ENCODE peak calls at places on chromosomes 12 and 14, in seven cellular contexts. E is choroid plexus epithelial cell, J is cardiac fibroblast, Y is cardiac muscle cell, X is PC-3, M is astrocyte of the spinal cord, W is AG10803. H is an unnamed sample.

GRCh38 chr12:95881331-95881955 is 22.7 kb downstream of the SNRPF start:
- DNase-seq in J (peak; percentile 49), X (no peak), E (peak; percentile 50), Y (peak; percentile 25), W (peak; percentile 43), M (peak; percentile 62), H (no peak)

GRCh38 chr14:22556021-22556989 is 32.7 kb downstream of the DAD1 start:
- DNase-seq in J (peak; percentile 92), X (peak; percentile 97), Y (peak; percentile 82), W (peak; percentile 62), E (peak; percentile 93), M (peak; percentile 94), H (peak; percentile 94)

GRCh38 chr14:60721331-60722162 is 2.6 kb downstream of the SIX4 start:
- DNase-seq in J (peak; percentile 54), M (peak; percentile 79), X (peak; percentile 85), Y (peak; percentile 44), W (peak; percentile 40), E (peak; percentile 55), H (peak; percentile 65)

GRCh38 chr12:13173537-13173936 is 23.0 kb upstream of the EMP1 start:
- DNase-seq in Y (peak; percentile 87), M (peak; percentile 95), X (peak; percentile 75), W (peak; percentile 96), J (peak; percentile 99), E (peak; percentile 94), H (peak; percentile 98)

GRCh38 chr14:94768521-94769412 is 1.1 kb downstream of the GSC start:
- DNase-seq in W (peak; percentile 12), X (no peak), J (peak; percentile 27), Y (peak; percentile 20), M (no peak), E (no peak), H (no peak)

GRCh38 chr12:85835810-85836715 is at the start of gene RASSF9:
- DNase-seq in M (peak; percentile 92), E (peak; percentile 90), J (peak; percentile 83), X (peak; percentile 53), Y (peak; percentile 97), W (peak; percentile 94), H (peak; percentile 78)

GRCh38 chr14:100849432-100849831 is 23.5 kb downstream of the MEG3 start:
- DNase-seq in M (no peak), X (peak; percentile 49), W (no peak), J (no peak), E (peak; percentile 51), Y (no peak), H (no peak)

GRCh38 chr12:2624543-2625266 is 170.1 kb upstream of the FKBP4 start:
- DNase-seq in Y (peak; percentile 18), E (no peak), W (no peak), J (peak; percentile 2), X (peak; percentile 65), M (peak; percentile 10), H (peak; percentile 28)

GRCh38 chr14:30553311-30553989 is 5.5 kb upstream of the G2E3 start:
- DNase-seq in Y (peak; percentile 32), W (peak; percentile 72), M (peak; percentile 76), X (peak; percentile 84), E (peak; percentile 76), J (peak; percentile 77), H (peak; percentile 78)

GRCh38 chr12:67797769-67798168 is 149.2 kb downstream of the DYRK2 start:
- DNase-seq in J (no peak), Y (peak; percentile 3), M (no peak), W (no peak), X (no peak), E (no peak), H (no peak)

GRCh38 chr14:50736932-50737419 is 68.9 kb upstream of the SAV1 start:
- DNase-seq in Y (no peak), E (no peak), J (no peak), X (no peak), W (no peak), M (no peak), H (no peak)

GRCh38 chr14:89252887-89253532 is 164.0 kb downstream of the FOXN3 start:
- DNase-seq in M (no peak), W (no peak), E (peak; percentile 46), J (no peak), Y (peak; percentile 27), X (no peak), H (peak; percentile 50)

GRCh38 chr14:24072436-24072835 is 1.1 kb downstream of the CPNE6 start:
- DNase-seq in E (no peak), X (no peak), M (no peak), Y (no peak), J (no peak), W (no peak), H (no peak)

GRCh38 chr12:5648692-5649338 is 216.9 kb downstream of the NTF3 start:
- DNase-seq in M (no peak), Y (peak; percentile 21), J (no peak), E (peak; percentile 4), W (peak; percentile 57), X (peak; percentile 29), H (no peak)

GRCh38 chr12:118727196-118727595 is 254.1 kb upstream of the SRRM4 start:
- DNase-seq in W (no peak), X (no peak), E (no peak), M (no peak), Y (no peak), J (no peak), H (no peak)

DNA sequence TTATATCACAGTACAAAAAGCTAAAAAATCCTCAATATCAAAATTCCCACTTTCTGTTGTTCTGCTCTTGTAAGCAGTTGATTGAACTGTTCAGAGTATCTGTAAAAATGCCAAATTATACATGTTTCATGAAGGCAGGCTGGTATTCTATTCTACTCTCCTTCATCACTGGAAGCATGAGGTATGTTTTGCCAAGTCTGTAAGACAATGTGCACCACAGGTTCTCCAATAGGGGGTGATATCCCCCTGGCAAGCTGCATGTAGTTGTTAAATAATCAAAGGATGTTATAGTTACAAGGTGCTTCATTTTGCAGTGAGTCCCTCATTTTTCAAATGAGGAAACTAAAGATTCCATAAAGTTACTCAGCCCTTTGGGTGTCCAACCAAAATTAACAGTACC is 15.1 kb upstream of the NEK9 start:
- DNase-seq in W (peak; percentile 53), X (peak; percentile 22), M (peak; percentile 50), E (peak; percentile 80), J (peak; percentile 63), Y (peak; percentile 70), H (no peak)
- TF ChIP-seq CTCF in W (peak; percentile 57), X (peak; percentile 66), M (peak; percentile 53), E (peak; percentile 71), J (peak; percentile 57), Y (peak; percentile 52), H (peak; percentile 22)

DNA sequence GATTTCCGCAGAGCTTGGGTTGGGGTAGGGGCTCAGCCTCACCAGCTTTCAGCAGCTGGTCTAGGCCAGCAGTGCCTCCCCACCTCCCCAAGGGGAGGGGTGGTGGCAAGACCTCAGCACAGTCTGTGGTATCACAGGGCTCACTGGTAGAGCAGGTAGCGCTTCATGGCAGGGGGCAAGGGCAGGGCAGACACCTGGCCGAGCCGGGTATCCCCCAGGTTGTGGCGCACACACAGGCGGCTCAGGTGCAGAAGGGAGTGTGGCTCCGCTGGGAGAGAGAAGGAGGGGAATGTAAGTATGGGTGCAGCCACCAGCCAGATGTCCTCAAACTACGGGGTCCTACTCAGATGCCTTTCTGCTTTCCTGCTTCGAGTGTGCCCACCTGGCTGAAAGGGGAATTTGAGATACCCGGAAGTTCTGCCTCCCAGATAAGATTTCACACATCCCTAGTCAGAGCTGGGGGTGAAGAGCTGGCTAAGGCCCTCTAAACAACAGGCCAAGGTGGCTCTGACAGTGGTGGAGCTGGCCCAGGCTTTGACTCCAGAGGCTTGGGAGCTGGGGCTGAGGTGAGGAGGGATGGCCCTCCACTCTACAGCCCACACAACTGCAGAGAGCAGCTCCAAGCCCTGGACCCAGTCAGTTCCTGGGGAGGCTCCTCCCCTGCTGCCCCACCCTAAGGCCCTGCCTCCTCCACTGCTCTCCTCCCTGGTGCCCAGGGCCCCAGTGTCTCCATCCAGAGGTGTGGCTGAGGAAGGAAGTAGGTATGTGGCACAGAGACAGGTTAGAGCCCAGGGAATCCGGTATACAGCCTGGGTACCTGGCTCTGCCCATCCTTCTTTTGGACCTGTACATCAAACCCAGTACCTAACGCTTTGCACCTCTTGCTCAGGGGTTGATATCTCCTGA is 1.8 kb downstream of the SPSB2 start:
- DNase-seq in X (peak; percentile 69), E (no peak), W (peak; percentile 24), Y (peak; percentile 21), M (peak; percentile 5), J (peak; percentile 42), H (peak; percentile 87)
- H3K4me3 ChIP-seq in X (peak overlapping the region; percentile 78), E (no peak overlapping the region), W (peak overlapping the region; percentile 83), Y (no peak overlapping the region), M (peak overlapping the region; percentile 63), J (peak overlapping the region; percentile 78), H (peak overlapping the region; percentile 83)

DNA sequence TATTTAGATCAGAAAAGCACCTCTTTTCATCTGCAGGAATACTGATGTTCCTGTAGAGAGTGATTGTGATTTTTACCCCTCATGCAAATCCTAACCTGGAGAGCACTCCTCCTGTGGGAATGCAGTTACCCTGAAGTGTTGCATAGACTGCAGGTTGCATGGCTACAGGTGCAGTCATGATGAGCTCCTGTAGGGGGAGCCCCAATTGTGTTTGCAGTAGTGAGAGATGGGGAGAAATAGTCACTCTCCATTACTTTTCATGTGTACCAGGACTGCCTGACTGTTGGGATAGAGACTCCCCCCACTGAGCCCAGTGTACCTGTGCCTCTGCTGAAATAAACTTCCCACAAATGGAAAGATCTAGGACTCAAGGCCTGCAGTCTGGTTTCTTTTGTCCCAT is 1086.5 kb downstream of the SLC6A15 start:
- DNase-seq in M (peak; percentile 12), Y (peak; percentile 55), X (peak; percentile 79), W (peak; percentile 30), E (peak; percentile 75), J (peak; percentile 23), H (peak; percentile 68)
- TF ChIP-seq CTCF in M (peak; percentile 76), Y (peak; percentile 87), X (peak; percentile 75), W (peak; percentile 80), E (peak; percentile 93), J (peak; percentile 46), H (peak; percentile 84)

GRCh38 chr12:53986686-53987180 is 1.8 kb downstream of the HOXC10 start:
- DNase-seq in X (no peak), M (no peak), E (no peak), J (no peak), W (no peak), Y (no peak), H (no peak)
- H3K4me3 ChIP-seq in X (no peak overlapping the region), M (no peak overlapping the region), E (no peak overlapping the region), J (no peak overlapping the region), W (peak overlapping the region; percentile 98), Y (no peak overlapping the region), H (no peak overlapping the region)

DNA sequence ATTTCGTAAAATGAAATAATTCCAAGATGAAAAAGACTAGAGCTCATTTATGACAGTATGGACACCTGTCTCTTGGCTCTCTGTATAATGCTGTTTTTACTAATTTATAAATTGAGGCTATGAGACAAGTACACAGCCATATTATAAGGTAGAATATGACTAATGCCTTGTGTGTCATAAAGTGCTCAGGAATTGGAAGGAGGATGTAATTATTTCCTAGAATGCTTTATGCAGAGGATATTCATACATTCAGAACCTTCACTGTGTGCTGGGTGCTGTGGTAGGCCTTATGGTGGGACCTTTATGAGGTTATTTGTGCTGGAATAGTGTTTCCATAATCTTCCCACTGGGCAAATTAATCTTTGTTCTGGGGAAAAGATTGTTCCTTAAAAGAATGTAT is 13.3 kb downstream of the PCNX1 start:
- DNase-seq in E (no peak), Y (no peak), M (no peak), X (peak; percentile 45), J (no peak), W (no peak), H (peak; percentile 54)
- TF ChIP-seq CTCF in E (no peak), Y (no peak), M (no peak), X (no peak), J (no peak), W (no peak), H (no peak)

DNA sequence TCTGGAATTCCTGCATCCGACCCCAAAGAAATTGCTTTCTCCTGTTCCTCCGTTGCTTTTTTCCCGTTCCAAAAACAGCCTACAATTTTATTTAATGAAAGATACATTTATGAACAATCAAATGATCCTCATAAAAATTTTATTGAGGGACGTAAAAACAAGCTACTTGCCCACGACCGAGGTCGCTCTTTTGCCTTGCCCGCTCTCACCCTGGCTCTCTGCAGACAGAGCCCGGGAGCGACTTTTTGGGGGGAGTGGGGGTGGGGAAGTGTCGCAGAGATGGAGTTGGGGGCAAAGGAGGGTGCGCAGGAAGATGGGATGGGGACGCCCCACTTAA is 1.1 kb upstream of the HOXC9 start:
- DNase-seq in W (no peak), X (no peak), M (no peak), E (no peak), Y (no peak), J (no peak), H (no peak)
- H3K4me3 ChIP-seq in W (peak overlapping the region; percentile 98), X (peak overlapping the region; percentile 57), M (no peak overlapping the region), E (no peak overlapping the region), Y (no peak overlapping the region), J (no peak overlapping the region), H (no peak overlapping the region)